ENCODE peak calls at places on chromosomes 4 and X, in five cellular contexts. One of them, this sample, is unnamed.

GRCh38 chr4:140811429-140811828 is 55.2 kb upstream of the TBC1D9 start:
- DNase-seq in PC-9: no peak
- DNase-seq in transverse colon: no peak
- DNase-seq in lung: no peak
- DNase-seq in uterus: no peak
- DNase-seq in this sample: no peak

GRCh38 chr4:71872221-71872620 is 88.3 kb upstream of the GC start:
- DNase-seq in PC-9: no peak
- DNase-seq in transverse colon: no peak
- DNase-seq in lung: no peak
- DNase-seq in uterus: no peak
- DNase-seq in this sample: no peak

GRCh38 chr4:31458813-31459212 is 738.6 kb downstream of the PCDH7 start:
- DNase-seq in PC-9: no peak
- DNase-seq in transverse colon: no peak
- DNase-seq in lung: no peak
- DNase-seq in uterus: no peak
- DNase-seq in this sample: no peak

GRCh38 chr4:34731045-34731444 is 1513.3 kb downstream of the ARAP2 start:
- DNase-seq in PC-9: no peak
- DNase-seq in transverse colon: no peak
- DNase-seq in lung: no peak
- DNase-seq in uterus: no peak
- DNase-seq in this sample: no peak

GRCh38 chrX:120536056-120536455 is 24.7 kb downstream of the CUL4B start:
- DNase-seq in PC-9: no peak
- DNase-seq in transverse colon: no peak
- DNase-seq in lung: no peak
- DNase-seq in uterus: no peak
- DNase-seq in this sample: no peak

GRCh38 chr4:96009720-96010119 is 169.8 kb downstream of the PDHA2 start:
- DNase-seq in PC-9: no peak
- DNase-seq in transverse colon: no peak
- DNase-seq in lung: no peak
- DNase-seq in uterus: no peak
- DNase-seq in this sample: no peak

GRCh38 chrX:154040307-154040756 is 20.6 kb upstream of the IRAK1 start:
- DNase-seq in PC-9: no peak
- DNase-seq in transverse colon: no peak
- DNase-seq in lung: no peak
- DNase-seq in uterus: no peak
- DNase-seq in this sample: no peak

GRCh38 chr4:141782205-141782604 is 145.8 kb downstream of the IL15 start:
- DNase-seq in PC-9: no peak
- DNase-seq in transverse colon: no peak
- DNase-seq in lung: no peak
- DNase-seq in uterus: no peak
- DNase-seq in this sample: no peak

GRCh38 chrX:46268429-46268828 is 276.8 kb downstream of the ZNF674 start:
- DNase-seq in PC-9: peak
- DNase-seq in transverse colon: no peak
- DNase-seq in lung: no peak
- DNase-seq in uterus: no peak
- DNase-seq in this sample: no peak

GRCh38 chr4:184795214-184795844 is 30.4 kb downstream of the ACSL1 start:
- DNase-seq in PC-9: no peak
- DNase-seq in transverse colon: no peak
- DNase-seq in lung: no peak
- DNase-seq in uterus: no peak
- DNase-seq in this sample: no peak

GRCh38 chrX:45344597-45344996 is 143.9 kb upstream of the DIPK2B start:
- DNase-seq in PC-9: no peak
- DNase-seq in transverse colon: no peak
- DNase-seq in lung: no peak
- DNase-seq in uterus: no peak
- DNase-seq in this sample: no peak

GRCh38 chr4:140408974-140409373 is 18.5 kb downstream of the CLGN start:
- DNase-seq in PC-9: no peak
- DNase-seq in transverse colon: no peak
- DNase-seq in lung: no peak
- DNase-seq in uterus: no peak
- DNase-seq in this sample: no peak

GRCh38 chrX:71927040-71927439 is 16.4 kb downstream of the NHSL2 start:
- DNase-seq in PC-9: no peak
- DNase-seq in transverse colon: no peak
- DNase-seq in lung: no peak
- DNase-seq in uterus: no peak
- DNase-seq in this sample: no peak

GRCh38 chr4:108881190-108881589 is 118.3 kb upstream of the ETNPPL start:
- DNase-seq in PC-9: no peak
- DNase-seq in transverse colon: no peak
- DNase-seq in lung: no peak
- DNase-seq in uterus: no peak
- DNase-seq in this sample: no peak

GRCh38 chr4:158722291-158722916 is 792 bp downstream of the PPID start:
- DNase-seq in PC-9: no peak
- DNase-seq in transverse colon: no peak
- DNase-seq in lung: no peak
- DNase-seq in uterus: no peak
- DNase-seq in this sample: no peak

GRCh38 chr4:7381890-7382633 is 52.7 kb downstream of the PSAPL1 start:
- DNase-seq in PC-9: no peak
- DNase-seq in transverse colon: no peak
- DNase-seq in lung: no peak
- DNase-seq in uterus: peak
- DNase-seq in this sample: no peak
- H3K27ac ChIP-seq in PC-9: no peak
- H3K27ac ChIP-seq in transverse colon: no peak
- H3K27ac ChIP-seq in lung: no peak
- H3K27ac ChIP-seq in uterus: no peak
- H3K27ac ChIP-seq in this sample: no peak

GRCh38 chrX:152832520-152832919 is 1.7 kb downstream of the NSDHL start:
- DNase-seq in PC-9: no peak
- DNase-seq in transverse colon: no peak
- DNase-seq in lung: no peak
- DNase-seq in uterus: no peak
- DNase-seq in this sample: no peak
- H3K4me3 ChIP-seq in PC-9: no peak
- H3K4me3 ChIP-seq in transverse colon: no peak
- H3K4me3 ChIP-seq in lung: peak
- H3K4me3 ChIP-seq in uterus: no peak
- H3K4me3 ChIP-seq in this sample: no peak

GRCh38 chrX:119419898-119420297 is 20.8 kb downstream of the SLC25A43 start:
- DNase-seq in PC-9: no peak
- DNase-seq in transverse colon: no peak
- DNase-seq in lung: no peak
- DNase-seq in uterus: no peak
- DNase-seq in this sample: no peak

GRCh38 chrX:119421306-119421705 is 22.2 kb downstream of the SLC25A43 start:
- DNase-seq in PC-9: no peak
- DNase-seq in transverse colon: no peak
- DNase-seq in lung: no peak
- DNase-seq in uterus: no peak
- DNase-seq in this sample: no peak

GRCh38 chrX:119417376-119417775 is 18.2 kb downstream of the SLC25A43 start:
- DNase-seq in PC-9: no peak
- DNase-seq in transverse colon: no peak
- DNase-seq in lung: no peak
- DNase-seq in uterus: no peak
- DNase-seq in this sample: no peak

GRCh38 chrX:119419146-119419545 is 20.0 kb downstream of the SLC25A43 start:
- DNase-seq in PC-9: no peak
- DNase-seq in transverse colon: no peak
- DNase-seq in lung: no peak
- DNase-seq in uterus: no peak
- DNase-seq in this sample: no peak

GRCh38 chrX:119417842-119418241 is 18.7 kb downstream of the SLC25A43 start:
- DNase-seq in PC-9: no peak
- DNase-seq in transverse colon: no peak
- DNase-seq in lung: no peak
- DNase-seq in uterus: no peak
- DNase-seq in this sample: no peak
- TF ChIP-seq CTCF in PC-9: peak
- TF ChIP-seq CTCF in transverse colon: no peak
- TF ChIP-seq CTCF in lung: no peak
- TF ChIP-seq CTCF in uterus: no peak
- TF ChIP-seq CTCF in this sample: peak

DNA sequence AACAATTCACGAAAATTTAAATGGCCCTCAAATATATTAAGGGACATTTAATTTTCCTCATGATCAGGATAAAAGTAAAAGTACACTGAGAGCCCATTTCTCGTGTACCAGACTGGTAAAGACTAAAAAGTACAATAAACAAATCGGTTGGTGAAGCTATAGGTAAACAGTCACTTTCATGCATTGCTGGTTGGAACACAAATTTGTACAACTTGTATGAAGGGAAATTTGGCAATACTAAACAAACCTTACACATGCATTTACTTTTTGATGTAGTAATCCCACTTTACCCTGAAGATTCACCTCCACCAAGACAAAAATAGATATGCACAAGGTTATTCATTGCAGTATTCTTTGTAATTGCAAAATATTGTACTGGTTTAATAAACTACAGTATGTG is 31.4 kb upstream of the MBNL3 start:
- DNase-seq in PC-9: no peak
- DNase-seq in transverse colon: no peak
- DNase-seq in lung: no peak
- DNase-seq in uterus: no peak
- DNase-seq in this sample: no peak
- H3K27ac ChIP-seq in PC-9: no peak
- H3K27ac ChIP-seq in transverse colon: no peak
- H3K27ac ChIP-seq in lung: no peak
- H3K27ac ChIP-seq in uterus: no peak
- H3K27ac ChIP-seq in this sample: no peak